ENCODE peak calls at places on chromosomes 1 and 21, in seven cellular contexts. H is stromal cell of bone marrow, F is AG04450, J is occipital lobe, U is esophagus muscularis mucosa, G is small intestine, N is GM12865. I is an unnamed sample.
A peak's percentile ranks its signal among the peaks of the same experiment; 100 is the strongest.

GRCh38 chr1:201335901-201336300 is 41.6 kb downstream of the TNNT2 start:
- DNase-seq in F (no peak), U (no peak), H (no peak), G (no peak), J (no peak), N (no peak), I (no peak)

GRCh38 chr1:213523781-213524398 is 463.9 kb upstream of the PROX1 start:
- DNase-seq in G (no peak), F (no peak), N (no peak), U (no peak), J (no peak), H (no peak), I (peak; percentile 86)

GRCh38 chr1:167121375-167122120 is 27.7 kb downstream of the STYXL2 start:
- DNase-seq in G (peak; percentile 83), F (no peak), H (no peak), N (no peak), U (peak; percentile 84), J (peak; percentile 60), I (no peak)

GRCh38 chr1:40036574-40036973 is 4.0 kb upstream of the CAP1 start:
- DNase-seq in U (no peak), F (no peak), H (peak; percentile 62), N (no peak), J (peak; percentile 67), G (no peak), I (no peak)

GRCh38 chr21:25557170-25557569 is 50.1 kb downstream of the MRPL39 start:
- DNase-seq in H (no peak), U (no peak), F (no peak), G (peak; percentile 15), J (no peak), N (no peak), I (no peak)

GRCh38 chr1:117045644-117046043 is 14.5 kb upstream of the TTF2 start:
- DNase-seq in H (no peak), N (no peak), G (no peak), U (peak; percentile 42), J (no peak), F (no peak), I (no peak)

GRCh38 chr21:39630191-39630591 is 17.5 kb downstream of the B3GALT5 start:
- DNase-seq in J (no peak), G (no peak), N (no peak), F (no peak), U (peak; percentile 68), H (no peak), I (no peak)

GRCh38 chr1:166145496-166145895 is 21.3 kb downstream of the FAM78B start:
- DNase-seq in G (no peak), J (no peak), H (no peak), N (no peak), F (no peak), U (no peak), I (no peak)

GRCh38 chr1:165631403-165632151 is 543 bp downstream of the MGST3 start:
- DNase-seq in N (peak; percentile 65), U (no peak), J (peak; percentile 66), G (no peak), H (peak; percentile 81), F (peak; percentile 62), I (peak; percentile 61)

GRCh38 chr1:174572771-174573170 is 125.0 kb downstream of the GPR52 start:
- DNase-seq in H (peak; percentile 3), N (no peak), J (no peak), G (no peak), U (no peak), F (no peak), I (no peak)

GRCh38 chr1:58063095-58063494 is 483.4 kb downstream of the OMA1 start:
- DNase-seq in G (no peak), N (no peak), U (no peak), H (no peak), F (no peak), J (no peak), I (no peak)

GRCh38 chr1:228085287-228085926 is 2.9 kb downstream of the ARF1 start:
- DNase-seq in G (peak; percentile 72), H (peak; percentile 58), N (no peak), J (no peak), U (no peak), F (peak; percentile 43), I (no peak)

GRCh38 chr1:37634554-37635308 is at the start of gene RSPO1:
- DNase-seq in H (no peak), F (no peak), J (no peak), G (no peak), U (no peak), N (no peak), I (no peak)

GRCh38 chr1:203769505-203770343 is 4.7 kb downstream of the LAX1 start:
- DNase-seq in H (peak; percentile 78), G (peak; percentile 98), F (peak; percentile 81), J (peak; percentile 23), U (peak; percentile 95), N (no peak), I (no peak)

GRCh38 chr1:201381130-201381529 is 3.6 kb upstream of the TNNT2 start:
- DNase-seq in H (no peak), G (no peak), F (no peak), U (no peak), N (no peak), J (no peak), I (no peak)

GRCh38 chr1:4344065-4344753 is 310.2 kb upstream of the AJAP1 start:
- DNase-seq in H (no peak), J (no peak), U (no peak), N (peak; percentile 41), G (no peak), F (no peak), I (no peak)

GRCh38 chr1:8510041-8510823 is 192.3 kb downstream of the SLC45A1 start:
- DNase-seq in J (no peak), F (peak; percentile 67), U (no peak), H (peak; percentile 60), N (no peak), G (no peak), I (no peak)

GRCh38 chr1:42479621-42480020 is 16.5 kb downstream of the CCDC30 start:
- DNase-seq in J (no peak), F (no peak), N (peak; percentile 19), U (no peak), H (no peak), G (no peak), I (no peak)

GRCh38 chr1:103514920-103515503 is 10.5 kb upstream of the RNPC3 start:
- DNase-seq in G (peak; percentile 58), J (no peak), F (no peak), H (peak; percentile 55), U (no peak), N (peak; percentile 71), I (no peak)

GRCh38 chr1:68085752-68086151 is 35.3 kb upstream of the DIRAS3 start:
- DNase-seq in N (no peak), J (no peak), U (no peak), H (no peak), G (no peak), F (no peak), I (no peak)

GRCh38 chr1:153552335-153552734 is 3.3 kb upstream of the S100A3 start:
- DNase-seq in G (no peak), F (no peak), U (no peak), J (no peak), N (no peak), H (no peak), I (no peak)

GRCh38 chr1:59077739-59078503 is 219.0 kb upstream of the FGGY start:
- DNase-seq in J (no peak), G (no peak), N (no peak), H (no peak), U (peak; percentile 80), F (no peak), I (no peak)

GRCh38 chr21:35239811-35240219 is 190.7 kb upstream of the RUNX1 start:
- DNase-seq in N (no peak), G (no peak), J (no peak), U (no peak), F (no peak), H (no peak), I (no peak)

GRCh38 chr1:186175588-186175987 is 199.5 kb downstream of the TPR start:
- DNase-seq in U (no peak), N (no peak), F (no peak), H (no peak), J (no peak), G (no peak), I (no peak)

GRCh38 chr1:18032475-18032874 is 75.1 kb upstream of the IGSF21 start:
- DNase-seq in F (no peak), U (no peak), J (no peak), H (no peak), G (no peak), N (no peak), I (no peak)

GRCh38 chr1:204706838-204707509 is 21.4 kb upstream of the LRRN2 start:
- DNase-seq in H (no peak), U (no peak), N (no peak), J (no peak), F (no peak), G (no peak), I (no peak)

GRCh38 chr1:64036549-64036948 is 166.9 kb upstream of the UBE2U start:
- DNase-seq in H (no peak), U (no peak), N (no peak), F (no peak), J (no peak), G (no peak), I (no peak)

GRCh38 chr1:178155478-178156255 is 61.8 kb downstream of the RASAL2 start:
- DNase-seq in U (no peak), H (no peak), G (no peak), N (no peak), J (no peak), F (no peak), I (no peak)

I was measured in caudate nucleus.